ENCODE peak calls at places on chromosomes 7 and 10, in eight cellular contexts. J is psoas muscle; M is left lung; S is CD4-positive, alpha-beta memory T cell; H is upper lobe of right lung; R is left ventricle myocardium inferior; N is ovary; F is astrocyte. A is an unnamed sample. For H3K4me1 and H3K27me3, the result is how much of the 10 kb centered on the place peaks cover.

GRCh38 chr7:2120251-2120660 is 112.5 kb downstream of the MAD1L1 start:
- DNase-seq in J (no peak), M (no peak), S (peak), H (no peak), R (no peak), N (no peak), F (no peak), A (no peak)

GRCh38 chr10:12784646-12785045 is 216.9 kb downstream of the CCDC3 start:
- DNase-seq in J (no peak), M (no peak), S (no peak), H (no peak), R (no peak), N (no peak), F (peak), A (no peak)

GRCh38 chr10:110207805-110208613 is 604 bp downstream of the MXI1 start:
- DNase-seq in J (peak), M (peak), S (peak), H (peak), R (no peak), N (peak), F (no peak), A (no peak)

GRCh38 chr7:38973760-38974159 is 3.9 kb upstream of the POU6F2 start:
- DNase-seq in J (no peak), M (no peak), S (no peak), H (no peak), R (no peak), N (no peak), F (no peak), A (no peak)

GRCh38 chr10:685613-686012 is 3.9 kb downstream of the DIP2C start:
- DNase-seq in J (no peak), M (no peak), S (no peak), H (no peak), R (no peak), N (no peak), F (no peak), A (no peak)

GRCh38 chr7:46990761-46991160 is 591.1 kb downstream of the TNS3 start:
- DNase-seq in J (no peak), M (no peak), S (no peak), H (no peak), R (no peak), N (no peak), F (peak), A (no peak)

GRCh38 chr7:146486519-146486918 is 369.9 kb downstream of the CNTNAP2 start:
- DNase-seq in J (no peak), M (no peak), S (no peak), H (no peak), R (no peak), N (no peak), F (no peak), A (no peak)

GRCh38 chr10:127853868-127854768 is 38.6 kb downstream of the CLRN3 start:
- DNase-seq in J (peak), M (peak), S (peak), H (peak), R (peak), N (peak), F (peak), A (peak)

GRCh38 chr10:24428410-24428782 is 219.5 kb downstream of the KIAA1217 start:
- DNase-seq in J (no peak), M (no peak), S (no peak), H (no peak), R (no peak), N (no peak), F (peak), A (no peak)

GRCh38 chr10:104246981-104247380 is 7.7 kb upstream of the GSTO1 start:
- DNase-seq in J (no peak), M (no peak), S (no peak), H (no peak), R (no peak), N (no peak), F (peak), A (no peak)

GRCh38 chr10:59362991-59363390 is 642 bp upstream of the FAM13C start:
- DNase-seq in J (peak), M (peak), S (no peak), H (peak), R (peak), N (peak), F (peak), A (peak)

GRCh38 chr7:48304641-48305040 is 133.4 kb downstream of the ABCA13 start:
- DNase-seq in J (no peak), M (no peak), S (no peak), H (no peak), R (no peak), N (no peak), F (no peak), A (no peak)

GRCh38 chr10:22590115-22590514 is 124.3 kb downstream of the PIP4K2A start:
- DNase-seq in J (no peak), M (no peak), S (no peak), H (no peak), R (no peak), N (no peak), F (no peak), A (no peak)

GRCh38 chr10:34721201-34721840 is 93.8 kb downstream of the PARD3 start:
- DNase-seq in J (no peak), M (no peak), S (no peak), H (no peak), R (no peak), N (no peak), F (peak), A (no peak)

GRCh38 chr7:39927018-39927417 is 23.0 kb upstream of the CDK13 start:
- DNase-seq in J (no peak), M (no peak), S (no peak), H (no peak), R (no peak), N (no peak), F (no peak), A (no peak)

GRCh38 chr10:16685551-16685950 is 131.7 kb downstream of the RSU1 start:
- DNase-seq in J (no peak), M (no peak), S (no peak), H (no peak), R (no peak), N (no peak), F (no peak), A (no peak)

GRCh38 chr7:142866361-142867096 is 11.7 kb downstream of the EPHB6 start:
- DNase-seq in J (peak), M (peak), S (no peak), H (no peak), R (no peak), N (no peak), F (no peak), A (no peak)

GRCh38 chr7:30893357-30893756 is 18.3 kb upstream of the AQP1 start:
- DNase-seq in J (peak), M (no peak), S (no peak), H (no peak), R (peak), N (no peak), F (peak), A (peak)

GRCh38 chr10:70571636-70572439 is 30.7 kb downstream of the PRF1 start:
- DNase-seq in J (no peak), M (peak), S (no peak), H (peak), R (no peak), N (no peak), F (no peak), A (no peak)

GRCh38 chr10:6878067-6878412 is 298.0 kb upstream of the PRKCQ start:
- DNase-seq in J (no peak), M (no peak), S (no peak), H (no peak), R (no peak), N (no peak), F (peak), A (no peak)

GRCh38 chr7:43242628-43243255 is 130.3 kb downstream of the HECW1 start:
- DNase-seq in J (no peak), M (no peak), S (no peak), H (no peak), R (no peak), N (no peak), F (no peak), A (no peak)
- H3K4me1 ChIP-seq in J (under half), M (under half), S (under half), H (under half), R (under half), N (under half), F (under half), A (under half)

DNA sequence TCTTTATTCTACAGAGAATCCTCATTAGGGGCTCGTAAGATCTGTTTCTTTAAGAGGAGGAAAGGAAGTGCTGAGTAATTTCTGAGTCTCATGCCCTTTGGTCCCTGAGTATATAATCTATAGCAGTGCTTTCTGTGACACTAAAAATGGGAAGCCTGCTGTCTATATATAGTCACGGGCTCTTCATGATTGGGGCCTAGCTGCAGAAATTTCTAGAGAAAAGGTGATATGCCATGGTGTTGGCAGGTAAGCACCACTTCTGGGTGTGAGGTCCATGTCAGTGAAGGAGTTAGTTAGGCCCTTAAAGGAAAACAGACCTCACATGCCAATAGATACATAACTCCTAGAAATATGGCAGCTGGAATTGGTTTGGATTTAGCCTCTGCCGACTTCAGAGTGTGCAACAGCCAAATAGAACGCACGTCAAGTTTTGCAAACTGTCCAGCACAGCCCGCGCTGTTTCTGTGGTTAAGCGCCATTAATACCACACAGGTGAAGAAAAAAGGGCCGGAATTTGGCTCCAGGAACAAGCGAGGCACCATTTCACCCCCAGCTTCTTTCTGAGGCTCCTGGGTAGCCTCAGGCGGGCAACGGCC is 123.2 kb downstream of the TACC2 start:
- DNase-seq in J (no peak), M (no peak), S (no peak), H (no peak), R (no peak), N (no peak), F (no peak), A (no peak)
- H3K27me3 ChIP-seq in J (under half), M (under half), S (under half), H (under half), R (under half), N (under half), F (under half), A (under half)

GRCh38 chr10:88881922-88882645 is 2.0 kb downstream of the STAMBPL1 start:
- DNase-seq in J (no peak), M (no peak), S (no peak), H (no peak), R (no peak), N (no peak), F (no peak), A (no peak)

GRCh38 chr10:88889559-88890337 is 9.7 kb downstream of the STAMBPL1 start:
- DNase-seq in J (no peak), M (no peak), S (no peak), H (no peak), R (no peak), N (no peak), F (no peak), A (no peak)

GRCh38 chr10:88883443-88883799 is 3.4 kb downstream of the STAMBPL1 start:
- DNase-seq in J (no peak), M (no peak), S (peak), H (no peak), R (no peak), N (no peak), F (no peak), A (no peak)

GRCh38 chr10:88890681-88891371 is 10.8 kb downstream of the STAMBPL1 start:
- DNase-seq in J (no peak), M (no peak), S (no peak), H (no peak), R (no peak), N (no peak), F (peak), A (no peak)

GRCh38 chr10:88886557-88886956 is 6.5 kb downstream of the STAMBPL1 start:
- DNase-seq in J (no peak), M (no peak), S (no peak), H (no peak), R (no peak), N (no peak), F (no peak), A (no peak)
- H3K4me1 ChIP-seq in J (under half), M (under half), S (half or more), H (under half), R (under half), N (under half), F (under half), A (under half)

GRCh38 chr7:121016976-121017375 is 28.5 kb downstream of the CPED1 start:
- DNase-seq in J (no peak), M (no peak), S (no peak), H (no peak), R (no peak), N (no peak), F (peak), A (no peak)

GRCh38 chr7:121011401-121011800 is 22.9 kb downstream of the CPED1 start:
- DNase-seq in J (no peak), M (no peak), S (no peak), H (no peak), R (no peak), N (no peak), F (no peak), A (no peak)

GRCh38 chr7:121012919-121013318 is 24.4 kb downstream of the CPED1 start:
- DNase-seq in J (no peak), M (no peak), S (no peak), H (no peak), R (no peak), N (no peak), F (no peak), A (no peak)

GRCh38 chr7:121015560-121015959 is 27.0 kb downstream of the CPED1 start:
- DNase-seq in J (no peak), M (no peak), S (no peak), H (no peak), R (no peak), N (no peak), F (no peak), A (no peak)

GRCh38 chr7:121012170-121012874 is 23.8 kb downstream of the CPED1 start:
- DNase-seq in J (no peak), M (no peak), S (no peak), H (no peak), R (no peak), N (no peak), F (no peak), A (no peak)
- H3K27me3 ChIP-seq in J (under half), M (under half), S (under half), H (under half), R (under half), N (under half), F (under half), A (under half)

GRCh38 chr7:157771-158251 is 34.6 kb upstream of the FAM20C start:
- DNase-seq in J (peak), M (no peak), S (no peak), H (peak), R (no peak), N (no peak), F (no peak), A (no peak)
- H3K4me1 ChIP-seq in J (under half), M (under half), S (under half), H (under half), R (under half), N (under half), F (under half), A (under half)

GRCh38 chr7:128403676-128404075 is 6.1 kb downstream of the IMPDH1 start:
- DNase-seq in J (no peak), M (no peak), S (no peak), H (no peak), R (no peak), N (no peak), F (no peak), A (no peak)
- H3K27me3 ChIP-seq in J (under half), M (under half), S (under half), H (under half), R (under half), N (under half), F (under half), A (under half)

A was measured in tibial nerve.